ENCODE peak calls at places on chromosomes 7 and 10, in five cellular contexts. M is prostate gland, U is esophagus muscularis mucosa, H is ovary, Y is A549. T is an unnamed sample.

GRCh38 chr7:119452401-119452800 is 820.6 kb upstream of the KCND2 start:
- DNase-seq in M (no peak), U (no peak), H (no peak), Y (no peak), T (no peak)

GRCh38 chr7:5082806-5083205 is 37.1 kb downstream of the RBAK start:
- DNase-seq in M (no peak), U (no peak), H (no peak), Y (no peak), T (no peak)

GRCh38 chr7:49294611-49295010 is 370.3 kb downstream of the CDC14C start:
- DNase-seq in M (no peak), U (no peak), H (no peak), Y (no peak), T (no peak)

GRCh38 chr7:27170936-27171635 is 3.0 kb downstream of the HOXA10 start:
- DNase-seq in M (no peak), U (no peak), H (peak), Y (no peak), T (no peak)

GRCh38 chr10:79148452-79149344 is 79.9 kb downstream of the ZMIZ1 start:
- DNase-seq in M (peak), U (no peak), H (peak), Y (no peak), T (no peak)

GRCh38 chr10:28710227-28710889 is 33.0 kb downstream of the BAMBI start:
- DNase-seq in M (no peak), U (no peak), H (peak), Y (no peak), T (no peak)

GRCh38 chr10:43253461-43254198 is 13.2 kb downstream of the RASGEF1A start:
- DNase-seq in M (no peak), U (peak), H (peak), Y (no peak), T (peak)

GRCh38 chr7:150955519-150956394 is 22.4 kb downstream of the KCNH2 start:
- DNase-seq in M (no peak), U (no peak), H (peak), Y (no peak), T (no peak)

GRCh38 chr7:211033-211714 is 18.8 kb downstream of the FAM20C start:
- DNase-seq in M (no peak), U (no peak), H (no peak), Y (no peak), T (no peak)

GRCh38 chr7:37759519-37759918 is 76.0 kb downstream of the GPR141 start:
- DNase-seq in M (no peak), U (no peak), H (no peak), Y (no peak), T (no peak)

GRCh38 chr7:82745117-82745516 is 301.5 kb upstream of the CACNA2D1 start:
- DNase-seq in M (no peak), U (no peak), H (no peak), Y (no peak), T (no peak)

GRCh38 chr10:88101666-88102065 is 238.2 kb downstream of the PTEN start:
- DNase-seq in M (no peak), U (no peak), H (no peak), Y (no peak), T (no peak)

GRCh38 chr7:99558306-99559275 is at the start of gene ZNF655:
- DNase-seq in M (peak), U (peak), H (peak), Y (peak), T (peak)

GRCh38 chr10:58734116-58734515 is 221.4 kb downstream of the BICC1 start:
- DNase-seq in M (no peak), U (no peak), H (no peak), Y (no peak), T (no peak)

GRCh38 chr7:150368884-150369739 is 490 bp downstream of the REPIN1 start:
- DNase-seq in M (peak), U (peak), H (peak), Y (peak), T (no peak)

GRCh38 chr7:132970257-132970656 is 111.6 kb downstream of the CHCHD3 start:
- DNase-seq in M (no peak), U (no peak), H (no peak), Y (no peak), T (no peak)

GRCh38 chr10:69801434-69802315 is at the start of gene COL13A1:
- DNase-seq in M (peak), U (no peak), H (no peak), Y (peak), T (no peak)
- TF ChIP-seq POLR2A in M (peak), U (no peak), H (no peak), Y (no peak), T (no peak)

GRCh38 chr10:6396652-6397051 is 183.4 kb downstream of the PRKCQ start:
- DNase-seq in M (no peak), U (no peak), H (no peak), Y (no peak), T (no peak)
- TF ChIP-seq POLR2A in M (no peak), U (no peak), H (no peak), Y (no peak), T (no peak)

GRCh38 chr10:3782099-3782455 is 2.9 kb downstream of the KLF6 start:
- DNase-seq in M (no peak), U (no peak), H (no peak), Y (no peak), T (no peak)

GRCh38 chr10:3782456-3783312 is 2.3 kb downstream of the KLF6 start:
- DNase-seq in M (peak), U (no peak), H (no peak), Y (no peak), T (no peak)

GRCh38 chr10:3784510-3785250 is at the start of gene KLF6:
- DNase-seq in M (no peak), U (no peak), H (peak), Y (no peak), T (no peak)

GRCh38 chr10:3783721-3784432 is 1.1 kb downstream of the KLF6 start:
- DNase-seq in M (peak), U (no peak), H (peak), Y (no peak), T (no peak)

DNA sequence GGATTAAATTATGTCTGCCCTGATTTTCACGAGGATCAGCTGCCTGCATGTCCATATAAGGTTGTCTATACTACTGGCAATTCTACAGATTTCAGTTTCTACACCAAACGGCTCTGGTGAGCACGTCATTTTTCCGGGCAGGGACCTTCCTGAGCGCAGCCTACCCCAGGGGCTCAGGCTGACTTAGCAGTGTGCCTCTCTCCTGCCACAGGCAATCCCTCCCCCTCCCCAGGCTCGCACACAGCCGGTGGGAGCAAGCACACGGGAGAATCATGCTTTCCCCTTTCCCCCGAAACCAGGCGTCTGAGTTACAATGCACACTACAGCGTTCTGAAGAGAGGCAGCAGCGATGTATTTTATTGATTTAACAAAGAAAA is 1.7 kb downstream of the KLF6 start:
- DNase-seq in M (peak), U (peak), H (peak), Y (no peak), T (no peak)
- TF ChIP-seq POLR2A in M (peak), U (peak), H (peak), Y (no peak), T (peak)

DNA sequence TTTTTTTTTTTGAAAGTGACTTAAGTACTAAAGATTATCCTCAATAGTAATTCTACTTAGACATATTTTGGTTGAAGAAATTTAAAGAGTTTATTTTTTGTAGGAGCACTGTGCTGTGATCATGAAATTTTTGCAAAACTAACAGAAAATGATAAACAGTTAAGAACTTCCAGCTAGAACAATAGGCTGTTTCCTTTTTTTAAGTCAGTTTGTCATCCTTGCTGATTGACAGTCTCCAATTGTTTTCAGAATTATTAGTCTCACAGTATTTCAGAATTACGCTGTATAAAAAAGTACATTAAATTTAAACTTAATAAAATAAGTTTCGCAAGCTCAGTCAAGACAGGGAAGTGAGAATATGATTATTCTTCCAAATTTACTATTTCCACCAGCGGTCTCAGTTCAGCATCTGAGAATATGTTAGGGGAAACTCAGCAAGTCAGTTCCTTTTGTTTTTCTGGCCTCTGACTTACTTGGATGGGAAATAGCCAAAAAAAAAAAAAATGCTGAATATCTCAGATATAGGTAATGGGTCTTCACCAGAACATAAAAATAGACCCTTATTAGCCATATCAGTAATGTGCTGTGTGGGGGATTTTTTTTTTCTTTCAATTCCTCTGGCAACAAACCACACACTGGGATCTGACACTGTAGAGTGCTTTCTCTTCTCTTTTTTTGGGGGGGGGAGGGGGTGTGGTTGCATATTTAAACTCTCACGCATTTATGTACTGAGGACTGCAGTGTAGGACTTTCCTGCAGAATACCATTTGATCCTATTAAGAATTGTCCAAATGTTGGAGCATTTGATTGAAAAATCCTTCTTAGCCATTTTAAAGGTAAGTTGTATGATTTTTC is at the start of gene CD36:
- DNase-seq in M (no peak), U (no peak), H (no peak), Y (no peak), T (no peak)
- TF ChIP-seq POLR2A in M (no peak), U (no peak), H (no peak), Y (no peak), T (no peak)

T was measured in GM12892.